ENCODE peak calls at places on chromosomes 6 and 20, in five cellular contexts. X, E, P, K and H are unnamed samples.

GRCh38 chr6:19715166-19715558 is 122.0 kb upstream of the ID4 start:
- DNase-seq in E (no peak), K (no peak), X (no peak), P (no peak), H (no peak)

GRCh38 chr20:61589055-61589385 is 337.0 kb downstream of the CDH4 start:
- DNase-seq in K (peak), P (no peak), E (peak), X (no peak), H (no peak)

GRCh38 chr6:70131528-70131927 is 171.4 kb downstream of the COL9A1 start:
- DNase-seq in X (no peak), K (no peak), P (no peak), E (no peak), H (no peak)

GRCh38 chr6:87277123-87277522 is 45.3 kb upstream of the SMIM8 start:
- DNase-seq in P (no peak), K (peak), X (no peak), E (peak), H (no peak)

GRCh38 chr6:4678506-4679300 is 97.5 kb upstream of the CDYL start:
- DNase-seq in E (no peak), X (no peak), P (no peak), K (no peak), H (no peak)

GRCh38 chr6:97081010-97081573 is 156.6 kb downstream of the KLHL32 start:
- DNase-seq in X (no peak), P (no peak), E (no peak), K (no peak), H (no peak)

GRCh38 chr6:157443066-157443800 is 62.2 kb downstream of the ZDHHC14 start:
- DNase-seq in P (no peak), X (no peak), K (peak), E (peak), H (no peak)

GRCh38 chr6:3356056-3356823 is 97.5 kb downstream of the PSMG4 start:
- DNase-seq in X (no peak), P (peak), K (peak), E (peak), H (peak)

GRCh38 chr6:95364016-95364604 is 213.2 kb upstream of the MANEA start:
- DNase-seq in K (peak), X (no peak), P (no peak), E (peak), H (no peak)